ENCODE peak calls at places on chromosomes 16 and 17, in seven cellular contexts. N, Z, M, H, J, L and T are unnamed samples.

GRCh38 chr17:78725448-78726021 is 56.5 kb downstream of the CYTH1 start:
- DNase-seq in M (no peak), Z (no peak), H (no peak), J (no peak), L (no peak), N (no peak), T (no peak)

GRCh38 chr17:47102914-47103313 is 86.2 kb downstream of the CDC27 start:
- DNase-seq in N (no peak), H (no peak), J (no peak), L (no peak), M (no peak), Z (no peak), T (no peak)

GRCh38 chr16:4882261-4882632 is 35.0 kb downstream of the UBN1 start:
- DNase-seq in Z (peak), M (no peak), H (no peak), N (no peak), L (peak), J (no peak), T (no peak)

GRCh38 chr17:7888184-7888920 is at the start of gene CHD3:
- DNase-seq in J (peak), L (peak), M (peak), H (peak), N (no peak), Z (peak), T (no peak)

GRCh38 chr16:57892041-57892440 is 78.9 kb downstream of the CNGB1 start:
- DNase-seq in H (no peak), J (no peak), L (peak), Z (peak), N (no peak), M (no peak), T (no peak)

GRCh38 chr17:27669136-27669535 is 38.1 kb downstream of the LGALS9 start:
- DNase-seq in J (no peak), Z (no peak), N (no peak), H (no peak), M (peak), L (no peak), T (no peak)

GRCh38 chr16:31402687-31403086 is 9.6 kb downstream of the ITGAD start:
- DNase-seq in J (no peak), Z (no peak), N (no peak), H (no peak), M (no peak), L (no peak), T (no peak)

GRCh38 chr16:54585966-54586365 is 299.4 kb upstream of the IRX3 start:
- DNase-seq in N (no peak), Z (no peak), H (no peak), L (no peak), M (no peak), J (no peak), T (no peak)

GRCh38 chr16:3690991-3691720 is 26.2 kb downstream of the TRAP1 start:
- DNase-seq in N (no peak), Z (no peak), L (peak), M (no peak), H (peak), J (no peak), T (no peak)

GRCh38 chr16:84874983-84875382 is 55.2 kb downstream of the CRISPLD2 start:
- DNase-seq in L (peak), M (no peak), H (no peak), J (no peak), N (no peak), Z (peak), T (no peak)

GRCh38 chr16:84874004-84874435 is 54.2 kb downstream of the CRISPLD2 start:
- DNase-seq in M (no peak), Z (no peak), J (peak), H (peak), N (no peak), L (no peak), T (no peak)

GRCh38 chr16:84876873-84877606 is 57.3 kb downstream of the CRISPLD2 start:
- DNase-seq in H (peak), M (peak), J (no peak), L (no peak), Z (no peak), N (no peak), T (no peak)

GRCh38 chr16:84875846-84876245 is 56.1 kb downstream of the CRISPLD2 start:
- DNase-seq in L (no peak), H (no peak), Z (no peak), M (no peak), N (no peak), J (no peak), T (no peak)

DNA sequence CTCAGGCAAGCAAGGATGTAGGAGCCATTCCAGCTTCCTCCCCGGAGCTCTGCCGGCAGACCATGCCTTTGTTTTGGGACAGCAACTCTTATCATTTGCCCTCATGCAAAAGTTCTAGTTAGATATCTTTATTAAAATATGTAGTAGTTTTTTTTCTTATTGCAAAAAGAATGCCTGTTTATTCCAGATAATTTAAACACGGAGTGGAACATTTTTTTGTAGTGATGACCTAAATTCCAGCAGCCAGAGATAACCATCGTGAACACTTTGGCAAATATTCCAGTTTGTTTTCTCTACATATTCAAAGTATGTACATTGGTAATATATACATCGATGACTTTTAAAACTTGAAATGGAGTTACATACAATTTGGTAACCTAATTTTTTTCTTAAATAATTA is 54.8 kb downstream of the CRISPLD2 start:
- DNase-seq in L (no peak), Z (peak), M (no peak), H (no peak), J (peak), N (no peak), T (no peak)
- H2BK5ac ChIP-seq in L (no peak), Z (peak), M (no peak), H (no peak), J (no peak), N (no peak), T (no peak)

DNA sequence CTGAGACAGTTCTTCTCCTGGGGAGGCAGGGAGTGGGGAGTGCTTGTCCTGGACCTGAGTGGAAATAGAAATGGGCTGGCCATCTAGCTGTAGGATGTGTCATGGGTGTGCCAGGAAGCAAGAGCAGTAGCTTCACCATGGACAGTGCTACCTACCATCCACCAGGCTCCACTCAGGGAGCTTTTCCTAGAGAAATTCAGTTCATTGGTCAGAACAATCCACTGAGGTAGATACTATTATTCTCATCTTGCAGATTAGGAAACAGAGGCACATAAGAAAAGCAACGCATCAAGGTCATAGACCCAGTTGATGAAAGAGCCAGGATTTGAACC is 372.0 kb downstream of the SLC39A11 start:
- DNase-seq in L (no peak), M (no peak), H (no peak), J (no peak), N (no peak), Z (no peak), T (no peak)
- H2BK5ac ChIP-seq in L (no peak), M (no peak), H (no peak), J (no peak), N (peak), Z (no peak), T (peak)

GRCh38 chr16:80615751-80616150 is 75.0 kb downstream of the DYNLRB2 start:
- DNase-seq in J (no peak), H (no peak), L (no peak), N (no peak), Z (no peak), M (no peak), T (peak)

GRCh38 chr16:80612461-80613017 is 71.7 kb downstream of the DYNLRB2 start:
- DNase-seq in Z (no peak), M (no peak), L (no peak), J (no peak), N (no peak), H (no peak), T (no peak)

GRCh38 chr16:80616362-80616761 is 75.6 kb downstream of the DYNLRB2 start:
- DNase-seq in M (no peak), Z (no peak), J (no peak), H (no peak), L (no peak), N (no peak), T (peak)

GRCh38 chr16:80611930-80612327 is 71.1 kb downstream of the DYNLRB2 start:
- DNase-seq in L (no peak), N (no peak), H (no peak), Z (no peak), J (no peak), M (no peak), T (no peak)

DNA sequence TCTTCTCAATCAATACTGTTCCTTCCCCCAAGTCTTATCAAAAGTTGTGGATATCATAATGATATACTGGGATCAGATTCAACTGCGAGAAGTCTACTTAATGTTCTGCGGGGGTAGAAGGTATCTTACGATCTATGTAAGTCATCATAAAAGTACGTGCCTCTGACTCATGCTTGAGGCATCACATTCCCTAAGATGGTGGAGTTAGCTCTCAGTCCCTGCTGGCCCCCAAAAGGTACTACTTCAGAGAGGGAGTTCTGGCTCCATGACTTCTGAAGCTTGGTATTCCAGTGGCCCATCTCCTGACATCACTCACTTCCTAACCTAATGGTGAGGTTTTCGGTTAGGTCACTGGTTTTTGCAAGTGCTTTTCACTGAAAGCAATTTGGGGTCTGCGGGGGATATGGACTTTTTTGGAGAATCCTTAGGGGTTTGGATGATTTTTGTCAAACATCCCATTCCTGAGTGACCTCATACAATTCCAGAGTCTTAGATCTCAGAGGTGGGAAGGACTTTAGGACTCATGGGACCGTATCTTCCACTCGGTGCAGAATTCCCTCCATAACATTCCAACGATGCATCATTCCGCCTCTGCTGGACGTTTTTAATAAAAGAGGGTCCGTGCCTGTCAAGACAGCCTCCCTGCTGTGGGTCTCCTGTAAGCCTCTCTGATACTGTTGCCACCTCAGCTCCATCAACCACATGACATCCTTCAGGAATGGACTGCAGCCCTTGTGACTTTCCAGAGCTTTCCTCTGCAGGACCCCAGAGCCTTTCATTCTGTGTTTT is 74.3 kb downstream of the DYNLRB2 start:
- DNase-seq in N (no peak), M (no peak), Z (peak), L (peak), H (peak), J (peak), T (no peak)
- H2BK5ac ChIP-seq in N (no peak), M (no peak), Z (no peak), L (no peak), H (no peak), J (no peak), T (no peak)

DNA sequence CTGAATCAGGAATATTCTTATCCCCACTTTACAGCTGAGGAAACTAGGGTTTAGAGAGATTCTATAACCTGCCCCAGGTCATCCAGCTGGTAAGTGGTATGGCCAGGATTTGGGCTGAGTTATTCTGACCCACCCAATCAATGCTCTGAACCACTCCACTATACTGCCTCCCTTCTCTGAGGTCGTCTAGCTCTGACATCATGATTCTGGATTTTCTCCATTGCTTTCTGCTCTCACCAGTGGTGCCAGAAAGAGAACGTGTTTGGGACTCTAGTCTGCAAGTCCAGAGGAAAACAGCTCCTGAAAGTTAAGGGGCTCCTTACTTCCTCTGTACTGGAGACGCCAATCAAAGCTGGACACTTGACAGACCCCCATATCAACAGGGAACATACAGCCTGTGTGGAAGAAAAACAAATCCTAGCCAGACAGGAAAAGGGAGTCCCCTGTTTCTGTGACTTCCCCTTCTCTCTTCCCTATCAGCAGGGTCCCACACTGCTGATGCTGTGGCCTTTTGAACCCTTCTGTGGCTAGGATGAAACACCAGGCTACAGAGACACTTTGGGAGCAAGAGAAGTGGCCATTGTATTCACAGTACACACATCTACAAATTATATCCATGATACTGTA is 6.0 kb upstream of the EZH1 start:
- DNase-seq in J (no peak), N (no peak), H (no peak), M (no peak), L (no peak), Z (no peak), T (no peak)
- H2BK5ac ChIP-seq in J (no peak), N (no peak), H (no peak), M (no peak), L (no peak), Z (no peak), T (no peak)

GRCh38 chr16:9112844-9113186 is 21.4 kb downstream of the HAPSTR1 start:
- DNase-seq in Z (no peak), N (no peak), H (no peak), M (no peak), J (no peak), L (no peak), T (no peak)
- H2BK5ac ChIP-seq in Z (no peak), N (no peak), H (no peak), M (no peak), J (no peak), L (no peak), T (no peak)